ENCODE peak calls at places on chromosome 15, in eight cellular contexts. R, P, W, H, X, Y, K and J are unnamed samples.

GRCh38 chr15:29938701-29939340 is 116.6 kb upstream of the TJP1 start:
- DNase-seq in R (no peak), P (peak; percentile 74), W (no peak), H (no peak), X (no peak), Y (no peak), K (no peak), J (peak; percentile 48)

GRCh38 chr15:66779331-66780009 is 77.4 kb downstream of the SMAD6 start:
- DNase-seq in R (no peak), P (no peak), W (peak; percentile 42), H (no peak), X (no peak), Y (no peak), K (no peak), J (no peak)

GRCh38 chr15:80210612-80211554 is 41.1 kb downstream of the CTXND1 start:
- DNase-seq in R (no peak), P (no peak), W (peak; percentile 46), H (no peak), X (no peak), Y (no peak), K (no peak), J (no peak)

GRCh38 chr15:66740802-66741201 is 38.8 kb downstream of the SMAD6 start:
- DNase-seq in R (peak; percentile 64), P (no peak), W (no peak), H (no peak), X (no peak), Y (no peak), K (no peak), J (no peak)

GRCh38 chr15:64524778-64525177 is 64.4 kb downstream of the ZNF609 start:
- DNase-seq in R (no peak), P (no peak), W (no peak), H (no peak), X (no peak), Y (no peak), K (no peak), J (no peak)

GRCh38 chr15:41493205-41493901 is at the start of gene ITPKA:
- DNase-seq in R (peak; percentile 16), P (peak; percentile 60), W (peak; percentile 85), H (peak; percentile 48), X (peak; percentile 44), Y (peak; percentile 79), K (peak; percentile 73), J (peak; percentile 58)

GRCh38 chr15:78640527-78640839 is 527 bp downstream of the CHRNB4 start:
- DNase-seq in R (no peak), P (no peak), W (no peak), H (no peak), X (no peak), Y (no peak), K (peak; percentile 23), J (no peak)

GRCh38 chr15:67198157-67198754 is 56.2 kb downstream of the AAGAB start:
- DNase-seq in R (no peak), P (no peak), W (no peak), H (no peak), X (no peak), Y (no peak), K (no peak), J (no peak)

GRCh38 chr15:35309886-35310285 is 224.8 kb upstream of the NANOGP8 start:
- DNase-seq in R (no peak), P (no peak), W (no peak), H (no peak), X (no peak), Y (no peak), K (no peak), J (peak; percentile 20)

GRCh38 chr15:92797168-92798052 is 102.7 kb upstream of the CHD2 start:
- DNase-seq in R (no peak), P (peak; percentile 87), W (peak; percentile 84), H (peak; percentile 79), X (peak; percentile 75), Y (no peak), K (peak; percentile 71), J (peak; percentile 84)

GRCh38 chr15:67049351-67050044 is 15.9 kb upstream of the SMAD3 start:
- DNase-seq in R (no peak), P (no peak), W (peak; percentile 82), H (peak; percentile 49), X (no peak), Y (no peak), K (no peak), J (peak; percentile 93)

GRCh38 chr15:36608166-36608565 is 28.7 kb downstream of the CDIN1 start:
- DNase-seq in R (no peak), P (no peak), W (peak; percentile 44), H (no peak), X (no peak), Y (no peak), K (no peak), J (no peak)